ENCODE peak calls at places on chromosomes 12 and 14, in four cellular contexts. F is IMR-90, E is endothelial cell of umbilical vein, T is endodermal cell. A is an unnamed sample.

GRCh38 chr14:70698288-70698687 is 56.6 kb downstream of the TTC9 start:
- DNase-seq in E (no peak), F (peak; percentile 19), T (peak; percentile 47), A (peak; percentile 59)

GRCh38 chr14:85811340-85811739 is 281.4 kb downstream of the FLRT2 start:
- DNase-seq in F (no peak), E (no peak), T (peak; percentile 55), A (no peak)

GRCh38 chr14:94653321-94653720 is 41.1 kb downstream of the SERPINA3 start:
- DNase-seq in F (no peak), E (no peak), T (no peak), A (no peak)

GRCh38 chr12:32230607-32230982 is 123.9 kb downstream of the BICD1 start:
- DNase-seq in F (no peak), E (no peak), T (peak; percentile 62), A (no peak)

GRCh38 chr12:124125472-124125871 is 152.5 kb downstream of the ZNF664 start:
- DNase-seq in T (peak; percentile 35), F (no peak), E (no peak), A (peak; percentile 60)

GRCh38 chr12:29782821-29783772 is 645 bp downstream of the TMTC1 start:
- DNase-seq in F (peak; percentile 31), T (peak; percentile 88), E (peak; percentile 49), A (peak; percentile 1)

GRCh38 chr12:132174015-132174660 is 29.9 kb downstream of the NOC4L start:
- DNase-seq in T (no peak), F (no peak), E (no peak), A (no peak)

GRCh38 chr12:95368931-95369330 is 105.0 kb upstream of the METAP2 start:
- DNase-seq in E (no peak), F (no peak), T (no peak), A (no peak)

GRCh38 chr12:64733857-64734256 is 25.3 kb downstream of the GNS start:
- DNase-seq in T (no peak), E (peak; percentile 37), F (no peak), A (peak; percentile 89)

GRCh38 chr14:29169408-29169807 is 402.8 kb downstream of the FOXG1 start:
- DNase-seq in T (no peak), E (no peak), F (no peak), A (no peak)

GRCh38 chr14:97413991-97414717 is 617.0 kb downstream of the VRK1 start:
- DNase-seq in T (peak; percentile 79), E (no peak), F (no peak), A (no peak)

GRCh38 chr12:795305-795704 is 42.9 kb downstream of the WNK1 start:
- DNase-seq in T (no peak), E (peak; percentile 64), F (no peak), A (no peak)

GRCh38 chr12:3996322-3996721 is 123.1 kb upstream of the PARP11 start:
- DNase-seq in E (no peak), T (peak; percentile 53), F (no peak), A (no peak)

GRCh38 chr14:59483360-59483759 is 848 bp downstream of the L3HYPDH start:
- DNase-seq in T (no peak), E (no peak), F (peak; percentile 84), A (peak; percentile 36)

GRCh38 chr12:128140551-128140950 is 126.4 kb upstream of the TMEM132C start:
- DNase-seq in E (no peak), F (no peak), T (no peak), A (no peak)

GRCh38 chr14:73634333-73634833 is 10.4 kb upstream of the DNAL1 start:
- DNase-seq in F (no peak), T (peak; percentile 97), E (peak; percentile 29), A (no peak)

GRCh38 chr12:65781681-65782269 is 42.5 kb upstream of the HMGA2 start:
- DNase-seq in E (no peak), F (no peak), T (no peak), A (no peak)

GRCh38 chr12:59036973-59037807 is 116.9 kb upstream of the LRIG3 start:
- DNase-seq in E (peak; percentile 16), T (no peak), F (peak; percentile 61), A (no peak)

GRCh38 chr14:94161979-94162378 is 12.1 kb upstream of the PPP4R4 start:
- DNase-seq in F (no peak), E (no peak), T (no peak), A (no peak)

GRCh38 chr14:75429562-75429961 is 1.7 kb downstream of the JDP2 start:
- DNase-seq in E (no peak), T (no peak), F (no peak), A (no peak)

GRCh38 chr12:115375188-115375991 is 691.4 kb upstream of the TBX3 start:
- DNase-seq in T (peak; percentile 57), F (peak; percentile 81), E (no peak), A (peak; percentile 51)

GRCh38 chr12:52235001-52235760 is 2.1 kb downstream of the KRT7 start:
- DNase-seq in T (no peak), F (no peak), E (no peak), A (peak; percentile 13)

GRCh38 chr14:24426150-24426911 is 3.1 kb downstream of the CBLN3 start:
- DNase-seq in T (no peak), F (no peak), E (no peak), A (no peak)

GRCh38 chr14:68630081-68630571 is 162.7 kb downstream of the ZFP36L1 start:
- DNase-seq in E (no peak), F (no peak), T (no peak), A (no peak)

GRCh38 chr14:68627050-68627867 is 165.6 kb downstream of the ZFP36L1 start:
- DNase-seq in F (no peak), T (peak; percentile 36), E (no peak), A (no peak)

GRCh38 chr14:68626386-68626785 is 166.5 kb downstream of the ZFP36L1 start:
- DNase-seq in T (peak; percentile 15), E (no peak), F (no peak), A (no peak)

GRCh38 chr14:68628605-68629310 is 164.1 kb downstream of the ZFP36L1 start:
- DNase-seq in E (no peak), F (no peak), T (peak; percentile 83), A (no peak)

GRCh38 chr14:68627868-68628604 is 164.8 kb downstream of the ZFP36L1 start:
- DNase-seq in F (no peak), T (peak; percentile 92), E (no peak), A (no peak)
- H3K27ac ChIP-seq in F (no peak overlapping the region), T (peak overlapping the region; percentile 16), E (no peak overlapping the region), A (no peak overlapping the region)

DNA sequence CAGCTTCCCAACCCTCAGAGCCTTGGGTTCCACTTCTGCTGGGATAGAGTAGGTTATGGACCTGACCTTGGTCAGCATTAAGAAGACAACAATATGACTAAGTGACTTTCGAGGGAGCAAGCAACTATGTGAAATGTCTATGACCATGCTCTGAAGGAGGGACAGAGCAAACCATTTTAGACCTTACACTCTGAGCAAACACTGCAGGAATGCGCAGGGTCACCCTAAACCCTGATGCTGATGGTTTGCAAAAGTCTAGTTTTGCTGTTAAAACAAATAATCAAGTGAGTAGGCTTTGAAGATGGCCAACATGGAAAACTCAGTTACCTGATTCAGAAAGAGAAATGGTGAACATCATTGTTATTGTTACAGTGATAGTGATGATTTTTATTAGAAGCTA is 8.7 kb downstream of the ZCCHC8 start:
- DNase-seq in T (no peak), E (no peak), F (peak; percentile 70), A (no peak)
- H3K27ac ChIP-seq in T (no peak overlapping the region), E (no peak overlapping the region), F (no peak overlapping the region), A (no peak overlapping the region)

GRCh38 chr14:87998414-87998813 is 5.4 kb upstream of the GALC start:
- DNase-seq in E (no peak), T (no peak), F (no peak), A (no peak)

GRCh38 chr14:87995500-87996275 is 2.7 kb upstream of the GALC start:
- DNase-seq in T (peak; percentile 57), F (no peak), E (no peak), A (no peak)

GRCh38 chr14:87996276-87996592 is 3.3 kb upstream of the GALC start:
- DNase-seq in F (peak; percentile 39), T (no peak), E (no peak), A (no peak)

GRCh38 chr14:88002421-88002820 is 2.5 kb upstream of the GPR65 start:
- DNase-seq in F (no peak), T (no peak), E (no peak), A (no peak)

GRCh38 chr14:87999282-87999681 is 5.7 kb upstream of the GPR65 start:
- DNase-seq in F (no peak), E (no peak), T (no peak), A (no peak)
- H3K27ac ChIP-seq in F (no peak overlapping the region), E (no peak overlapping the region), T (no peak overlapping the region), A (no peak overlapping the region)

GRCh38 chr14:23302290-23303225 is at the start of gene PPP1R3E:
- DNase-seq in T (peak; percentile 82), F (peak; percentile 41), E (peak; percentile 60), A (peak; percentile 44)
- H3K27ac ChIP-seq in T (peak within 1 kb of the TSS; percentile 89), F (peak within 1 kb of the TSS; percentile 67), E (peak within 1 kb of the TSS; percentile 38), A (peak within 1 kb of the TSS; percentile 96)

GRCh38 chr14:100673807-100674154 is 52.9 kb upstream of the DLK1 start:
- DNase-seq in F (no peak), E (no peak), T (no peak), A (no peak)
- H3K27ac ChIP-seq in F (no peak overlapping the region), E (no peak overlapping the region), T (no peak overlapping the region), A (no peak overlapping the region)

GRCh38 chr12:89019439-89020120 is 332.7 kb downstream of the DUSP6 start:
- DNase-seq in E (peak; percentile 95), F (peak; percentile 88), T (peak; percentile 96), A (peak; percentile 64)
- H3K27ac ChIP-seq in E (no peak overlapping the region), F (no peak overlapping the region), T (no peak overlapping the region), A (no peak overlapping the region)

DNA sequence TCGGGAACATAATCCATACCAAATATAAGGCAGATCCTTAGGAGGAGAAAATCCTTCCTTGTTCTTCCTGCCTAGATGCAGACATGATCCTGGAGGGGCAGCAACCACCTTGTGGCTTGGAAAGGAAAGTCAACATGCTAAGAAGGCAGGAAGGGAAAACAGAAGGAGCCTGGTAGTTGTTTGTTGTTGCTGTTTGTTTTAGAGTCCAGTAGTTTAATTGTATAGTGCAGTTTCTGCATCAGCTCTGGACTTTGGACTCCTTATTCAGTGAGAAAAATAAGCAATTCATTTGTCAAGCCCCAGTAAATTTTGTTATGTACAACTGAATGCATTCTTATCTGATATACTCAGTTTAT is 45.7 kb upstream of the APPL2 start:
- DNase-seq in E (no peak), T (peak; percentile 58), F (no peak), A (no peak)
- H3K27ac ChIP-seq in E (no peak overlapping the region), T (no peak overlapping the region), F (no peak overlapping the region), A (no peak overlapping the region)

A was measured in RWPE1.